ENCODE peak calls at places on chromosomes 7 and 10, in eight cellular contexts. K is anterior cingulate cortex, B is A549, L is NCI-H446, G is posterior vena cava, V is NCI-H1417, A is HuH-7, Y is GM03348. S is an unnamed sample.

GRCh38 chr10:101695404-101695732 is 398 bp upstream of the FBXW4 start:
- DNase-seq in K (no peak), L (no peak), A (no peak), B (no peak), V (peak; percentile 48), G (no peak), Y (no peak), S (no peak)

GRCh38 chr7:79452495-79453265 is 787 bp downstream of the MAGI2 start:
- DNase-seq in G (peak; percentile 79), L (no peak), K (no peak), A (peak; percentile 20), V (no peak), Y (peak; percentile 37), B (peak; percentile 15), S (peak; percentile 83)

GRCh38 chr7:84210301-84210700 is 15.7 kb upstream of the SEMA3A start:
- DNase-seq in L (no peak), V (peak; percentile 41), K (no peak), Y (no peak), A (no peak), B (no peak), G (no peak), S (no peak)

GRCh38 chr10:30387646-30388243 is 38.7 kb upstream of the MTPAP start:
- DNase-seq in G (no peak), A (no peak), K (no peak), B (no peak), L (no peak), V (no peak), Y (peak; percentile 70), S (no peak)

GRCh38 chr7:29955799-29956476 is 33.7 kb downstream of the SCRN1 start:
- DNase-seq in L (no peak), Y (no peak), A (no peak), K (no peak), B (no peak), G (no peak), V (no peak), S (no peak)

GRCh38 chr7:158814637-158815036 is 14.7 kb downstream of the ESYT2 start:
- DNase-seq in G (no peak), A (no peak), Y (no peak), K (no peak), B (no peak), V (peak; percentile 49), L (no peak), S (no peak)

GRCh38 chr7:20417675-20418382 is 87.1 kb downstream of the ITGB8 start:
- DNase-seq in V (no peak), L (no peak), G (no peak), K (no peak), A (no peak), Y (no peak), B (no peak), S (no peak)

GRCh38 chr7:66374141-66374540 is 169.0 kb downstream of the TPST1 start:
- DNase-seq in L (no peak), B (no peak), K (no peak), Y (no peak), A (no peak), V (no peak), G (no peak), S (no peak)

GRCh38 chr10:116139886-116140285 is 133.1 kb downstream of the GFRA1 start:
- DNase-seq in L (no peak), Y (no peak), V (no peak), B (no peak), K (no peak), A (no peak), G (no peak), S (no peak)

GRCh38 chr10:119284679-119285096 is 77.3 kb downstream of the GRK5 start:
- DNase-seq in B (no peak), A (no peak), G (no peak), K (no peak), L (no peak), Y (no peak), V (no peak), S (no peak)

GRCh38 chr10:49679480-49679893 is at the start of gene C10orf53:
- DNase-seq in V (peak; percentile 86), A (no peak), K (no peak), L (no peak), Y (peak; percentile 51), B (no peak), G (no peak), S (no peak)

GRCh38 chr10:77186936-77187335 is 450.7 kb downstream of the KCNMA1 start:
- DNase-seq in V (no peak), Y (no peak), L (no peak), A (no peak), G (no peak), K (no peak), B (no peak), S (no peak)

GRCh38 chr7:123711832-123712293 is 36.9 kb downstream of the WASL start:
- DNase-seq in G (no peak), B (no peak), Y (no peak), K (no peak), L (no peak), A (no peak), V (no peak), S (no peak)

GRCh38 chr10:46526682-46527038 is 29.8 kb downstream of the GPRIN2 start:
- DNase-seq in A (no peak), K (no peak), V (no peak), L (no peak), B (peak; percentile 83), Y (no peak), G (peak; percentile 79), S (peak; percentile 8)

GRCh38 chr7:123633553-123633952 is 22.1 kb upstream of the LMOD2 start:
- DNase-seq in L (no peak), V (no peak), G (no peak), A (no peak), K (no peak), Y (peak; percentile 58), B (no peak), S (no peak)

GRCh38 chr10:4663162-4663992 is 162.6 kb upstream of the AKR1E2 start:
- DNase-seq in V (peak; percentile 71), K (no peak), Y (peak; percentile 88), G (no peak), A (peak; percentile 31), B (peak; percentile 85), L (peak; percentile 96), S (no peak)

GRCh38 chr10:34514290-34514689 is 300.8 kb downstream of the PARD3 start:
- DNase-seq in G (no peak), K (no peak), B (no peak), A (no peak), L (no peak), V (no peak), Y (no peak), S (no peak)

GRCh38 chr7:139557857-139558581 is 34.5 kb downstream of the CLEC2L start:
- DNase-seq in Y (no peak), A (no peak), G (no peak), V (peak; percentile 17), K (no peak), L (no peak), B (no peak), S (no peak)

GRCh38 chr10:63268139-63268797 is 135.1 kb downstream of the NRBF2 start:
- DNase-seq in L (peak; percentile 8), B (no peak), Y (no peak), K (no peak), G (no peak), V (peak; percentile 57), A (no peak), S (no peak)

GRCh38 chr7:2001601-2002442 is 230.9 kb downstream of the MAD1L1 start:
- DNase-seq in Y (no peak), G (peak; percentile 65), L (no peak), K (no peak), V (no peak), A (no peak), B (no peak), S (no peak)

GRCh38 chr7:5005066-5005465 is 40.6 kb upstream of the RBAK start:
- DNase-seq in V (no peak), K (peak; percentile 5), L (no peak), B (no peak), A (no peak), Y (no peak), G (no peak), S (no peak)

GRCh38 chr10:48494073-48494472 is 110.8 kb downstream of the ARHGAP22 start:
- DNase-seq in L (no peak), B (no peak), V (no peak), K (no peak), A (no peak), G (no peak), Y (no peak), S (no peak)

GRCh38 chr7:151051108-151051507 is 2.8 kb downstream of the ASIC3 start:
- DNase-seq in Y (peak; percentile 67), A (no peak), L (no peak), G (no peak), V (no peak), K (no peak), B (no peak), S (peak; percentile 53)

GRCh38 chr7:95327356-95327755 is 3.0 kb upstream of the PON1 start:
- DNase-seq in G (no peak), K (no peak), V (no peak), A (no peak), Y (no peak), L (no peak), B (no peak), S (no peak)

GRCh38 chr7:100406767-100407166 is 21.7 kb downstream of the ZCWPW1 start:
- DNase-seq in G (no peak), V (no peak), A (no peak), K (no peak), Y (peak; percentile 53), B (no peak), L (no peak), S (no peak)

GRCh38 chr10:92204238-92204637 is 86.6 kb downstream of the CPEB3 start:
- DNase-seq in V (peak; percentile 65), A (no peak), G (no peak), K (no peak), B (no peak), Y (no peak), L (no peak), S (no peak)

GRCh38 chr7:106126170-106126938 is 14.2 kb upstream of the SYPL1 start:
- DNase-seq in L (no peak), K (no peak), Y (no peak), B (no peak), V (peak; percentile 77), G (no peak), A (no peak), S (no peak)

GRCh38 chr10:14334771-14335170 is 4.0 kb upstream of the FRMD4A start:
- DNase-seq in G (no peak), B (no peak), L (no peak), V (no peak), A (no peak), Y (no peak), K (no peak), S (no peak)

GRCh38 chr10:92891885-92892705 is 43.8 kb downstream of the EXOC6 start:
- DNase-seq in L (peak; percentile 12), Y (peak; percentile 6), K (no peak), A (peak; percentile 34), G (no peak), B (peak; percentile 69), V (peak; percentile 42), S (no peak)

GRCh38 chr7:16989883-16990413 is 108.2 kb upstream of the AGR3 start:
- DNase-seq in K (peak; percentile 89), L (peak; percentile 48), Y (peak; percentile 45), B (peak; percentile 67), V (peak; percentile 76), G (no peak), A (peak; percentile 58), S (peak; percentile 71)

GRCh38 chr7:9181356-9181755 is 747.9 kb downstream of the NXPH1 start:
- DNase-seq in A (no peak), G (no peak), B (no peak), V (no peak), K (no peak), L (no peak), Y (no peak), S (no peak)

GRCh38 chr10:44963772-44964633 is 4.4 kb downstream of the RASSF4 start:
- DNase-seq in A (no peak), B (no peak), K (peak; percentile 98), L (no peak), V (no peak), Y (no peak), G (peak; percentile 85), S (peak; percentile 84)

GRCh38 chr7:121908042-121908441 is 35.1 kb downstream of the PTPRZ1 start:
- DNase-seq in K (no peak), V (no peak), Y (no peak), B (no peak), L (no peak), G (no peak), A (no peak), S (no peak)

GRCh38 chr7:12322903-12323300 is 80.8 kb downstream of the VWDE start:
- DNase-seq in K (no peak), G (no peak), V (peak; percentile 32), L (peak; percentile 14), B (no peak), A (no peak), Y (no peak), S (no peak)

S was measured in posterior cingulate gyrus.